ENCODE peak calls at places on chromosomes 2 and 18, in seven cellular contexts. N, X, W, E, R, B and A are unnamed samples. For H3K4me1, the result is how much of the 10 kb centered on the place peaks cover.

GRCh38 chr2:37934591-37935513 is 9.8 kb downstream of the RMDN2 start:
- DNase-seq in N (no peak), W (no peak), E (no peak), B (no peak), R (no peak), X (no peak), A (no peak)

GRCh38 chr2:37085731-37086147 is 1.4 kb downstream of the GPATCH11 start:
- DNase-seq in X (no peak), E (no peak), N (no peak), B (peak), R (no peak), W (no peak), A (no peak)

GRCh38 chr2:218010838-218011616 is 8.2 kb upstream of the TNS1 start:
- DNase-seq in B (no peak), E (no peak), W (no peak), X (no peak), N (no peak), R (no peak), A (no peak)

GRCh38 chr2:12192762-12193161 is 446.3 kb downstream of the LPIN1 start:
- DNase-seq in W (no peak), X (no peak), E (no peak), R (no peak), B (no peak), N (peak), A (no peak)

GRCh38 chr2:134287323-134287722 is 33.5 kb downstream of the MGAT5 start:
- DNase-seq in R (no peak), E (no peak), W (no peak), X (no peak), N (no peak), B (no peak), A (no peak)

GRCh38 chr2:105489168-105489878 is 90.5 kb upstream of the FHL2 start:
- DNase-seq in X (no peak), R (no peak), W (no peak), B (peak), E (no peak), N (no peak), A (no peak)

GRCh38 chr2:129922571-129923264 is 56.7 kb upstream of the RAB6C start:
- DNase-seq in N (no peak), E (no peak), W (no peak), R (no peak), B (no peak), X (no peak), A (no peak)

GRCh38 chr18:45993441-45993840 is 26.3 kb upstream of the EPG5 start:
- DNase-seq in E (no peak), X (no peak), W (no peak), B (peak), N (no peak), R (no peak), A (no peak)

GRCh38 chr2:36780231-36780808 is 83.8 kb downstream of the VIT start:
- DNase-seq in W (no peak), R (no peak), N (no peak), X (no peak), E (no peak), B (peak), A (no peak)

GRCh38 chr2:10909050-10909995 is 2.4 kb upstream of the KCNF1 start:
- DNase-seq in B (no peak), N (no peak), E (no peak), R (no peak), W (no peak), X (no peak), A (no peak)

GRCh38 chr2:182077451-182078142 is 91.9 kb downstream of the PPP1R1C start:
- DNase-seq in E (peak), N (peak), W (no peak), R (no peak), X (peak), B (peak), A (no peak)

GRCh38 chr2:220181158-220181557 is 553.7 kb downstream of the SLC4A3 start:
- DNase-seq in E (no peak), B (peak), R (no peak), N (no peak), W (no peak), X (no peak), A (no peak)

GRCh38 chr2:134446431-134447091 is 192.7 kb downstream of the MGAT5 start:
- DNase-seq in X (no peak), B (peak), R (no peak), E (no peak), W (no peak), N (no peak), A (no peak)

GRCh38 chr2:200199576-200200263 is 106.8 kb upstream of the SPATS2L start:
- DNase-seq in R (no peak), N (no peak), B (no peak), X (no peak), E (no peak), W (no peak), A (no peak)

GRCh38 chr2:75002007-75002406 is 43.6 kb downstream of the POLE4 start:
- DNase-seq in N (no peak), W (no peak), E (no peak), R (no peak), X (no peak), B (no peak), A (no peak)

GRCh38 chr2:159066541-159067156 is 98.2 kb downstream of the TANC1 start:
- DNase-seq in R (no peak), W (no peak), E (no peak), N (no peak), B (no peak), X (no peak), A (no peak)

GRCh38 chr2:44010266-44010665 is 14.5 kb upstream of the LRPPRC start:
- DNase-seq in R (no peak), W (no peak), E (peak), N (no peak), X (no peak), B (peak), A (no peak)

GRCh38 chr2:191845248-191845715 is 1.6 kb downstream of the CAVIN2 start:
- DNase-seq in X (no peak), W (no peak), N (peak), R (no peak), B (no peak), E (no peak), A (no peak)

GRCh38 chr2:230128943-230129342 is 60.2 kb upstream of the SLC16A14 start:
- DNase-seq in R (no peak), X (no peak), N (peak), B (peak), E (peak), W (no peak), A (no peak)

GRCh38 chr2:54482725-54483124 is 26.6 kb downstream of the SPTBN1 start:
- DNase-seq in R (peak), N (no peak), B (peak), X (no peak), W (no peak), E (peak), A (peak)

GRCh38 chr2:173231042-173231441 is 123.6 kb upstream of the CDCA7 start:
- DNase-seq in B (no peak), W (no peak), E (no peak), N (no peak), X (peak), R (no peak), A (no peak)

GRCh38 chr2:181138816-181139215 is 158.4 kb downstream of the UBE2E3 start:
- DNase-seq in W (no peak), E (no peak), R (no peak), B (peak), X (no peak), N (no peak), A (no peak)

GRCh38 chr2:238019962-238020361 is 40.8 kb upstream of the SCLY start:
- DNase-seq in R (no peak), N (no peak), X (no peak), B (no peak), E (no peak), W (no peak), A (no peak)

GRCh38 chr2:25336446-25336845 is 5.3 kb downstream of the DNMT3A start:
- DNase-seq in X (no peak), N (no peak), B (no peak), R (no peak), W (no peak), E (no peak), A (no peak)

GRCh38 chr2:44944102-44944951 is 2.8 kb downstream of the SIX3 start:
- DNase-seq in B (no peak), W (no peak), X (no peak), R (no peak), E (no peak), N (no peak), A (no peak)

GRCh38 chr18:46768166-46768921 is 11.5 kb upstream of the ST8SIA5 start:
- DNase-seq in X (no peak), E (no peak), W (no peak), N (peak), R (no peak), B (no peak), A (no peak)

GRCh38 chr2:16656784-16657391 is 8.7 kb downstream of the CYRIA start:
- DNase-seq in X (no peak), N (peak), W (no peak), R (no peak), B (no peak), E (peak), A (peak)

GRCh38 chr2:44335806-44336538 is 25.3 kb downstream of the PREPL start:
- DNase-seq in R (no peak), X (no peak), N (no peak), E (no peak), W (no peak), B (peak), A (no peak)

GRCh38 chr2:119219873-119220272 is 3.8 kb upstream of the STEAP3 start:
- DNase-seq in N (no peak), R (no peak), W (no peak), E (no peak), B (no peak), X (no peak), A (no peak)

GRCh38 chr2:119216994-119217393 is 6.6 kb upstream of the STEAP3 start:
- DNase-seq in R (no peak), E (no peak), W (no peak), B (no peak), X (peak), N (no peak), A (no peak)

GRCh38 chr2:119218478-119219064 is 5.1 kb upstream of the STEAP3 start:
- DNase-seq in E (peak), B (peak), W (no peak), R (no peak), X (peak), N (peak), A (no peak)

GRCh38 chr2:119212139-119212800 is 11.4 kb upstream of the STEAP3 start:
- DNase-seq in X (no peak), W (no peak), E (no peak), R (no peak), B (peak), N (no peak), A (no peak)

DNA sequence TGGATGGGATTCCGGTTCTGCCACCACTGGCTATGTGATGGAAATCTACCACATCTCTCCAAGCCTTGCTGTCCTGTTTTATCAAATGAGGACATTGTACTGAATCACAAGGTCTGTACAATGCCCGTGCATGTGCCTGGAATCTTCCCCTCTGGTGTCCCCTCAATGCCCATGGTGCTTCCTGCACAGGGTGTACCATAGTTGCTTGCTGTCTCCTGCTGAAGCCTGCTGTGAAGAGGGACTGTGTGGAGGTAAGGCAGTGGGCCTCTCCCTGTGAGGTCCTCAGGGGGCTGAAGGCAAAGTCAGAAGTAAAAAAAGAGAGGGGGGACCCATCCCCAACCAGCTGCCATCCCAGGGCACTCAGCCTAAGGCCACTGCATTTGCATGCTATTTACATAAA is 9.2 kb upstream of the STEAP3 start:
- DNase-seq in B (no peak), R (no peak), X (no peak), W (no peak), E (no peak), N (no peak), A (no peak)
- H3K4me3 ChIP-seq in B (no peak), R (no peak), X (no peak), W (no peak), E (no peak), N (no peak), A (no peak)

GRCh38 chr2:186746584-186746983 is 52.7 kb downstream of the FAM171B start:
- DNase-seq in N (no peak), E (no peak), B (no peak), R (no peak), X (no peak), W (no peak), A (no peak)
- H3K4me1 ChIP-seq in N (under half), E (under half), B (under half), R (under half), X (under half), W (under half), A (under half)

GRCh38 chr2:29166640-29167039 is 51.4 kb downstream of the CLIP4 start:
- DNase-seq in R (no peak), N (no peak), W (no peak), X (no peak), E (no peak), B (no peak), A (no peak)
- H3K4me3 ChIP-seq in R (no peak), N (no peak), W (no peak), X (no peak), E (no peak), B (no peak), A (no peak)

DNA sequence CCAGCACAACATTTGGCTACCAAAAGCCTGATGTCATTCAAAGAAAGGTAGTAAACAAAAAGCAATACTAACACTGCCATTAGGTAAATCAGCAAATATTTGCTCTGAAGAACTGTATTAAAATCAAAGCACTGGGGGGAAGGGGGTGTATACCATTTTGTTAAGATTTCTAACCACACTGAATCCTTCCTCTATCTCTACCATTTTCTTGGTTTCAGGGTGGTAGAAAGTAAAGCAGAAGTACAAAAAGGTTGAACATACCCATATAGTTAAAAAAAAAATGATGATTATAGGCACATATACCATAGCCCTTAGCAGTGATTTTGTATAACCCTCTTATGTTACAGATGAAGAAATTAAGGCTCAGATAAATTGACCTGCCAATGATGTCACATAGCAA is 437.6 kb downstream of the ZEB2 start:
- DNase-seq in B (no peak), W (no peak), N (no peak), E (no peak), R (no peak), X (no peak), A (no peak)
- H3K4me1 ChIP-seq in B (under half), W (under half), N (under half), E (under half), R (under half), X (under half), A (under half)

DNA sequence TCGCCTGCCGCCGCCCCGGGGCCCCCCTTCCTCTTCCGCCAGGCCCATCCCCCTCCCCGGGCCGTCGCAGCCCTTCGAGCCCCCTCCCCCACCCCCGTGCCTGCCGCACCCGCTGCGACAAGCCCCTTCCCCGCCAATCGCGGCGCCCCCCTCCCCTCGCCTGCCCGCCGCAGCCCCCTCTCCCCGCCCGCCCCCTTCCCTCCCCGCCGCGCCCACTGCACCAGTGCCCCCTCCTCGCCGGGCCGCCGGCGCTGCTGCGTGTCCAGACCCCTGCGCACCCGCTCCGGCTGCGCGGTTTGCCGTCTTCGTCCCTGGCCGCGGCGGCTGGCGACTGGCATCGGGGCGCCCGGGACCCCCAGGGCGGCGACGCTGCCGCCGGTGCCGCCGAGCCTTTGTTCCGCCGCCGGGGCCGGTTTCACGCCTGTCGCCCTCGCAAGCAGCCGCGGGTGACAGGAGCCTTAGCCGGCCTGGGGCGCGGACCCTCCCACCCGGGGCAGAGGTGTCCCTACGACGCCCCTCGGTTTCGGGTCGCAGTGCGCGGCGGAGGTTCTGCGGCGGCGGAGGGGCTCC is 18.1 kb downstream of the GPC1 start:
- DNase-seq in X (no peak), R (peak), B (no peak), W (no peak), N (no peak), E (no peak), A (peak)
- H3K4me3 ChIP-seq in X (peak), R (peak), B (no peak), W (no peak), N (peak), E (no peak), A (no peak)

DNA sequence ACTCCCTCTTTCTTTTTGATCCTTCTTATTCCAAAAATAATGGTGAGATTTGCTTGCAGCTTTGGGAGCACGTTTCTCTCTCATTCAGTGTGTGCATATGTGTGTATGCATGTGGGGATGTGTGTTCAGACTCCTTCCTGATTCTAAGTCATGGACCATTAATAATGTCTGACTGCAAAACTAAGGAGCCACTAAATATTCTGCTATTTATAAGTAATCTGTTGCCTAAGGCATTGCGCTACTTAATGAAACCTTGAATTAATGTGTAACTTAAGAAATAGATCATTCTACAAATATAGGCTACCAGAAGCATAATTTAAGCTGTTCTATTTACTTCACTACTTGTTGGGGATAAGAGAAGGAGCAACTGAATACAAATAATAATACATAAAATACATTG is 182.1 kb downstream of the TFCP2L1 start:
- DNase-seq in R (no peak), N (no peak), W (no peak), E (no peak), X (no peak), B (no peak), A (no peak)
- H3K4me1 ChIP-seq in R (under half), N (under half), W (under half), E (under half), X (under half), B (under half), A (under half)